ENCODE peak calls at places on chromosomes 4 and X, in five cellular contexts. Q is Peyer's patch, G is trophoblast cell, N is GM12878, J is tibial nerve. K is an unnamed sample.

GRCh38 chrX:66164470-66164869 is 423 bp downstream of the HEPH start:
- DNase-seq in Q (no peak), G (no peak), N (no peak), J (no peak), K (no peak)

GRCh38 chrX:101057095-101057714 is 5.3 kb upstream of the TRMT2B start:
- DNase-seq in Q (no peak), G (no peak), N (peak; percentile 32), J (no peak), K (no peak)

GRCh38 chrX:21745756-21746155 is 12.2 kb downstream of the SMPX start:
- DNase-seq in Q (peak; percentile 72), G (peak; percentile 68), N (no peak), J (peak; percentile 21), K (peak; percentile 28)

GRCh38 chr4:151218343-151218742 is 58.6 kb upstream of the PRSS48 start:
- DNase-seq in Q (no peak), G (no peak), N (no peak), J (no peak), K (no peak)

GRCh38 chrX:103607385-103608304 is at the start of gene TCEAL3:
- DNase-seq in Q (peak; percentile 70), G (no peak), N (no peak), J (peak; percentile 31), K (peak; percentile 51)

GRCh38 chr4:175691791-175692190 is 120.3 kb downstream of the GPM6A start:
- DNase-seq in Q (no peak), G (no peak), N (no peak), J (no peak), K (no peak)

GRCh38 chr4:82798168-82799005 is at the start of gene SCD5:
- DNase-seq in Q (peak; percentile 69), G (peak; percentile 44), N (no peak), J (peak; percentile 47), K (peak; percentile 64)

GRCh38 chr4:5805270-5805669 is 87.6 kb downstream of the CRMP1 start:
- DNase-seq in Q (no peak), G (no peak), N (no peak), J (no peak), K (no peak)

GRCh38 chrX:41478397-41478911 is 31.3 kb downstream of the NYX start:
- DNase-seq in Q (no peak), G (peak; percentile 71), N (no peak), J (no peak), K (no peak)

GRCh38 chr4:98516042-98516440 is 142.4 kb downstream of the TSPAN5 start:
- DNase-seq in Q (no peak), G (peak; percentile 58), N (no peak), J (no peak), K (no peak)

GRCh38 chr4:169407217-169407845 is 136.6 kb upstream of the SH3RF1 start:
- DNase-seq in Q (no peak), G (peak; percentile 51), N (no peak), J (no peak), K (no peak)

GRCh38 chrX:9339603-9340569 is 125.0 kb upstream of the TBL1X start:
- DNase-seq in Q (peak; percentile 67), G (no peak), N (no peak), J (peak; percentile 24), K (peak; percentile 22)

GRCh38 chr4:53313510-53313909 is 52.4 kb downstream of the SCFD2 start:
- DNase-seq in Q (no peak), G (peak; percentile 21), N (no peak), J (no peak), K (no peak)

GRCh38 chr4:186541801-186542200 is 13.6 kb downstream of the MTNR1A start:
- DNase-seq in Q (no peak), G (no peak), N (no peak), J (no peak), K (no peak)

DNA sequence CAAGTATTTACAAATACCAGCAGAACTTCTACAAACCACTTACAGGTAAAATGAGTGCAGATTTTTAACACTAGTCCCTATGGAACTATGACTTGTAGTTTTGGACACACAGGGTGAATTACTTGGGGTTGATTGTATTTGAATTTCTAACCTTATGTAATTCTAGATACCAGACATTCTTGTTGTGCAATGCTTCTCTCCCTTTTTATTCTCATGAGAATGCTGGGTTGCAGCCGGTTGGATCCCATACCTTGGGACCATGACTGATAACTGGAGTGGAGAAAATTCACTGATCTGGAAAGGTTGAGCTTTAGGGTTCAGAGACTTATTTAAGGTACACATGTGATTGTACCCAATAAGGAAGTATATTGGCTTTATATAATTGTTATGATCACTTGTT is 8.8 kb downstream of the TET2 start:
- DNase-seq in Q (no peak), G (peak; percentile 80), N (no peak), J (no peak), K (no peak)
- H3K4me1 ChIP-seq in Q (peaks cover 5% of the 10 kb centered on the region), G (no peaks in the 10 kb centered on the region), N (no peaks in the 10 kb centered on the region), J (no peaks in the 10 kb centered on the region), K (no peaks in the 10 kb centered on the region)

GRCh38 chr4:158810487-158811215 is 41.8 kb downstream of the FNIP2 start:
- DNase-seq in Q (peak; percentile 74), G (peak; percentile 95), N (no peak), J (no peak), K (peak; percentile 76)

GRCh38 chr4:158812133-158812532 is 43.3 kb downstream of the FNIP2 start:
- DNase-seq in Q (no peak), G (no peak), N (no peak), J (no peak), K (no peak)

GRCh38 chr4:158812543-158812942 is 43.7 kb downstream of the FNIP2 start:
- DNase-seq in Q (no peak), G (no peak), N (no peak), J (no peak), K (no peak)

GRCh38 chr4:158811216-158811540 is 42.4 kb downstream of the FNIP2 start:
- DNase-seq in Q (no peak), G (peak; percentile 21), N (no peak), J (no peak), K (no peak)

DNA sequence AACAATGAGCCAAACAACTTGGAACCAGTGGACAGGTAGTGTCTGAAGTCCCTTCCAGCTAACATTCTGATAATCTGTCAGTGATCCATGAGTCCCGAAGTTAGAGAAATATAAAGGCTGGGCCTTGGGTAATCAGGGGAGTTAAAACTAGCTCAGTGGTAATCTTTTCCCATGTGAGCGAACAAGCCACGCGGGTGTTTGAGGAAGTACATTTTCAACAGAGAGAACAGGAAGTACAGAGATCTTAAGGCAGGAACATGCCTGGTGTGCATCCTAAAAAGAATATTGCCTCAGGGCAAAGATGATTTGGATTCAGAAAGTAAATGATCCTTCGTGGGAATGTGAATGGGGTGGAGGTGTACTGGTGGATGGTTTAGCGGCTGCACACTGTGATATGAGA is 42.9 kb downstream of the FNIP2 start:
- DNase-seq in Q (no peak), G (peak; percentile 73), N (no peak), J (no peak), K (peak; percentile 53)
- H3K4me3 ChIP-seq in Q (no peak overlapping the region), G (no peak overlapping the region), N (no peak overlapping the region), J (no peak overlapping the region), K (no peak overlapping the region)

GRCh38 chr4:2935762-2936743 is 27.2 kb downstream of the NOP14 start:
- DNase-seq in Q (peak; percentile 50), G (no peak), N (peak; percentile 57), J (no peak), K (no peak)
- H3K4me1 ChIP-seq in Q (peaks cover 22% of the 10 kb centered on the region), G (peaks cover 19% of the 10 kb centered on the region), N (peaks cover 42% of the 10 kb centered on the region), J (peaks cover 30% of the 10 kb centered on the region), K (peaks cover 11% of the 10 kb centered on the region)

GRCh38 chr4:41647368-41647767 is 101.2 kb downstream of the PHOX2B start:
- DNase-seq in Q (no peak), G (no peak), N (no peak), J (no peak), K (no peak)

GRCh38 chr4:41646862-41647261 is 101.7 kb downstream of the PHOX2B start:
- DNase-seq in Q (no peak), G (no peak), N (no peak), J (no peak), K (no peak)

GRCh38 chr4:41645716-41646115 is 102.8 kb downstream of the PHOX2B start:
- DNase-seq in Q (no peak), G (peak; percentile 96), N (no peak), J (no peak), K (no peak)

GRCh38 chr4:41644915-41645295 is 103.6 kb downstream of the PHOX2B start:
- DNase-seq in Q (no peak), G (no peak), N (no peak), J (no peak), K (no peak)

GRCh38 chr4:41644288-41644914 is 104.1 kb downstream of the PHOX2B start:
- DNase-seq in Q (peak; percentile 74), G (peak; percentile 84), N (no peak), J (peak; percentile 54), K (peak; percentile 75)
- H3K4me3 ChIP-seq in Q (no peak overlapping the region), G (peak overlapping the region; percentile 14), N (no peak overlapping the region), J (no peak overlapping the region), K (no peak overlapping the region)

GRCh38 chr4:108156391-108156790 is 12.3 kb downstream of the LEF1 start:
- DNase-seq in Q (no peak), G (no peak), N (no peak), J (no peak), K (no peak)

GRCh38 chr4:108160741-108161352 is 7.9 kb downstream of the LEF1 start:
- DNase-seq in Q (no peak), G (no peak), N (no peak), J (no peak), K (no peak)

GRCh38 chr4:108157655-108158054 is 11.1 kb downstream of the LEF1 start:
- DNase-seq in Q (no peak), G (no peak), N (no peak), J (no peak), K (no peak)

GRCh38 chr4:108163352-108163751 is 5.4 kb downstream of the LEF1 start:
- DNase-seq in Q (no peak), G (no peak), N (no peak), J (no peak), K (no peak)

DNA sequence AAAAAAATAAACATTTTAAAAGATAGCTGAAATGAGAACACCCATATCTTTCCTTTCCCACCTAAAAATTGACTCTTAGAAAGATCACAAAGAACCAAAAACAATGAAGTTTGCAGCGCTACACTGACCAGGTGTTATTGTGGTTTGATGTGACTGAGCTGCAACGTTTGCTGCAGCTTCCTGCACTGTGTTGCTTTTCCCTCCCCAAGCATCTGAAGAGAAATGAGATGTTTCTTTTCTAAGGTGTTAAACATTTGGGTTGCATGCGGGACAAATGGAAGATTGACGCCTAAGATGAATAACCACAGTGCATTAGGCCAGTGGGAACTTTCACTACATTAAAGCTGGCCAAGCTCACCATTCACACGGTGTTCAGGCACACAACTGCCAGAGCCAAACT is 8.9 kb downstream of the LEF1 start:
- DNase-seq in Q (no peak), G (no peak), N (no peak), J (no peak), K (no peak)
- H3K4me1 ChIP-seq in Q (no peaks in the 10 kb centered on the region), G (no peaks in the 10 kb centered on the region), N (peaks cover 2% of the 10 kb centered on the region), J (no peaks in the 10 kb centered on the region), K (no peaks in the 10 kb centered on the region)